ENCODE peak calls at places on chromosomes 3 and 15, in eight cellular contexts. One of them, this sample, is unnamed.

GRCh38 chr3:151561878-151562277 is 101.0 kb upstream of the IGSF10 start:
- DNase-seq in GM23248: no peak
- DNase-seq in cardiac muscle cell: no peak
- DNase-seq in mucosa of descending colon: no peak
- DNase-seq in AG09309: no peak
- DNase-seq in naive thymus-derived CD4-positive, alpha-beta T cell: no peak
- DNase-seq in body of pancreas: no peak
- DNase-seq in GM12865: no peak
- DNase-seq in this sample: no peak

GRCh38 chr3:169618894-169619792 is 44.4 kb downstream of the MECOM start:
- DNase-seq in GM23248: no peak
- DNase-seq in cardiac muscle cell: no peak
- DNase-seq in mucosa of descending colon: peak
- DNase-seq in AG09309: no peak
- DNase-seq in naive thymus-derived CD4-positive, alpha-beta T cell: no peak
- DNase-seq in body of pancreas: no peak
- DNase-seq in GM12865: no peak
- DNase-seq in this sample: no peak

GRCh38 chr3:182959474-182960350 is 20.6 kb downstream of the DCUN1D1 start:
- DNase-seq in GM23248: no peak
- DNase-seq in cardiac muscle cell: peak
- DNase-seq in mucosa of descending colon: no peak
- DNase-seq in AG09309: no peak
- DNase-seq in naive thymus-derived CD4-positive, alpha-beta T cell: no peak
- DNase-seq in body of pancreas: no peak
- DNase-seq in GM12865: no peak
- DNase-seq in this sample: no peak

GRCh38 chr3:16515885-16516420 is 2.5 kb upstream of the RFTN1 start:
- DNase-seq in GM23248: no peak
- DNase-seq in cardiac muscle cell: no peak
- DNase-seq in mucosa of descending colon: no peak
- DNase-seq in AG09309: no peak
- DNase-seq in naive thymus-derived CD4-positive, alpha-beta T cell: no peak
- DNase-seq in body of pancreas: no peak
- DNase-seq in GM12865: peak
- DNase-seq in this sample: no peak

GRCh38 chr3:13077431-13078157 is 4.4 kb upstream of the IQSEC1 start:
- DNase-seq in GM23248: peak
- DNase-seq in cardiac muscle cell: no peak
- DNase-seq in mucosa of descending colon: no peak
- DNase-seq in AG09309: peak
- DNase-seq in naive thymus-derived CD4-positive, alpha-beta T cell: no peak
- DNase-seq in body of pancreas: peak
- DNase-seq in GM12865: no peak
- DNase-seq in this sample: no peak

GRCh38 chr3:142931222-142931621 is 32.3 kb downstream of the PAQR9 start:
- DNase-seq in GM23248: no peak
- DNase-seq in cardiac muscle cell: peak
- DNase-seq in mucosa of descending colon: no peak
- DNase-seq in AG09309: no peak
- DNase-seq in naive thymus-derived CD4-positive, alpha-beta T cell: no peak
- DNase-seq in body of pancreas: no peak
- DNase-seq in GM12865: peak
- DNase-seq in this sample: no peak

GRCh38 chr3:172685331-172686214 is 25.3 kb downstream of the NCEH1 start:
- DNase-seq in GM23248: peak
- DNase-seq in cardiac muscle cell: no peak
- DNase-seq in mucosa of descending colon: no peak
- DNase-seq in AG09309: no peak
- DNase-seq in naive thymus-derived CD4-positive, alpha-beta T cell: no peak
- DNase-seq in body of pancreas: no peak
- DNase-seq in GM12865: no peak
- DNase-seq in this sample: no peak

GRCh38 chr3:192915306-192915705 is 2.4 kb downstream of the MB21D2 start:
- DNase-seq in GM23248: peak
- DNase-seq in cardiac muscle cell: peak
- DNase-seq in mucosa of descending colon: no peak
- DNase-seq in AG09309: peak
- DNase-seq in naive thymus-derived CD4-positive, alpha-beta T cell: no peak
- DNase-seq in body of pancreas: no peak
- DNase-seq in GM12865: peak
- DNase-seq in this sample: no peak

GRCh38 chr3:67382551-67382950 is 271.9 kb downstream of the SUCLG2 start:
- DNase-seq in GM23248: peak
- DNase-seq in cardiac muscle cell: no peak
- DNase-seq in mucosa of descending colon: no peak
- DNase-seq in AG09309: no peak
- DNase-seq in naive thymus-derived CD4-positive, alpha-beta T cell: no peak
- DNase-seq in body of pancreas: no peak
- DNase-seq in GM12865: no peak
- DNase-seq in this sample: no peak

GRCh38 chr3:55818485-55818884 is 331.4 kb upstream of the WNT5A start:
- DNase-seq in GM23248: no peak
- DNase-seq in cardiac muscle cell: peak
- DNase-seq in mucosa of descending colon: no peak
- DNase-seq in AG09309: no peak
- DNase-seq in naive thymus-derived CD4-positive, alpha-beta T cell: no peak
- DNase-seq in body of pancreas: no peak
- DNase-seq in GM12865: peak
- DNase-seq in this sample: no peak

GRCh38 chr3:89180334-89180733 is 72.9 kb downstream of the EPHA3 start:
- DNase-seq in GM23248: no peak
- DNase-seq in cardiac muscle cell: no peak
- DNase-seq in mucosa of descending colon: no peak
- DNase-seq in AG09309: no peak
- DNase-seq in naive thymus-derived CD4-positive, alpha-beta T cell: no peak
- DNase-seq in body of pancreas: no peak
- DNase-seq in GM12865: peak
- DNase-seq in this sample: no peak

GRCh38 chr3:9247361-9248231 is 1.9 kb downstream of the SRGAP3 start:
- DNase-seq in GM23248: peak
- DNase-seq in cardiac muscle cell: no peak
- DNase-seq in mucosa of descending colon: no peak
- DNase-seq in AG09309: no peak
- DNase-seq in naive thymus-derived CD4-positive, alpha-beta T cell: no peak
- DNase-seq in body of pancreas: no peak
- DNase-seq in GM12865: no peak
- DNase-seq in this sample: no peak

GRCh38 chr3:134708025-134708597 is 57.3 kb upstream of the KY start:
- DNase-seq in GM23248: peak
- DNase-seq in cardiac muscle cell: no peak
- DNase-seq in mucosa of descending colon: no peak
- DNase-seq in AG09309: peak
- DNase-seq in naive thymus-derived CD4-positive, alpha-beta T cell: no peak
- DNase-seq in body of pancreas: no peak
- DNase-seq in GM12865: no peak
- DNase-seq in this sample: no peak

GRCh38 chr15:85625856-85626255 is 168.9 kb downstream of the KLHL25 start:
- DNase-seq in GM23248: peak
- DNase-seq in cardiac muscle cell: no peak
- DNase-seq in mucosa of descending colon: no peak
- DNase-seq in AG09309: no peak
- DNase-seq in naive thymus-derived CD4-positive, alpha-beta T cell: no peak
- DNase-seq in body of pancreas: no peak
- DNase-seq in GM12865: peak
- DNase-seq in this sample: peak

GRCh38 chr3:12303998-12304397 is 15.1 kb downstream of the PPARG start:
- DNase-seq in GM23248: no peak
- DNase-seq in cardiac muscle cell: no peak
- DNase-seq in mucosa of descending colon: no peak
- DNase-seq in AG09309: no peak
- DNase-seq in naive thymus-derived CD4-positive, alpha-beta T cell: no peak
- DNase-seq in body of pancreas: no peak
- DNase-seq in GM12865: no peak
- DNase-seq in this sample: no peak

GRCh38 chr3:48187579-48188265 is 495 bp downstream of the CDC25A start:
- DNase-seq in GM23248: no peak
- DNase-seq in cardiac muscle cell: peak
- DNase-seq in mucosa of descending colon: peak
- DNase-seq in AG09309: no peak
- DNase-seq in naive thymus-derived CD4-positive, alpha-beta T cell: peak
- DNase-seq in body of pancreas: no peak
- DNase-seq in GM12865: no peak
- DNase-seq in this sample: peak

GRCh38 chr3:43287514-43287913 is 1.2 kb downstream of the SNRK start:
- DNase-seq in GM23248: peak
- DNase-seq in cardiac muscle cell: no peak
- DNase-seq in mucosa of descending colon: no peak
- DNase-seq in AG09309: no peak
- DNase-seq in naive thymus-derived CD4-positive, alpha-beta T cell: no peak
- DNase-seq in body of pancreas: no peak
- DNase-seq in GM12865: no peak
- DNase-seq in this sample: no peak
- H3K4me3 ChIP-seq in GM23248: peak
- H3K4me3 ChIP-seq in cardiac muscle cell: peak
- H3K4me3 ChIP-seq in mucosa of descending colon: peak
- H3K4me3 ChIP-seq in AG09309: peak
- H3K4me3 ChIP-seq in naive thymus-derived CD4-positive, alpha-beta T cell: peak
- H3K4me3 ChIP-seq in body of pancreas: peak
- H3K4me3 ChIP-seq in GM12865: peak
- H3K4me3 ChIP-seq in this sample: peak

DNA sequence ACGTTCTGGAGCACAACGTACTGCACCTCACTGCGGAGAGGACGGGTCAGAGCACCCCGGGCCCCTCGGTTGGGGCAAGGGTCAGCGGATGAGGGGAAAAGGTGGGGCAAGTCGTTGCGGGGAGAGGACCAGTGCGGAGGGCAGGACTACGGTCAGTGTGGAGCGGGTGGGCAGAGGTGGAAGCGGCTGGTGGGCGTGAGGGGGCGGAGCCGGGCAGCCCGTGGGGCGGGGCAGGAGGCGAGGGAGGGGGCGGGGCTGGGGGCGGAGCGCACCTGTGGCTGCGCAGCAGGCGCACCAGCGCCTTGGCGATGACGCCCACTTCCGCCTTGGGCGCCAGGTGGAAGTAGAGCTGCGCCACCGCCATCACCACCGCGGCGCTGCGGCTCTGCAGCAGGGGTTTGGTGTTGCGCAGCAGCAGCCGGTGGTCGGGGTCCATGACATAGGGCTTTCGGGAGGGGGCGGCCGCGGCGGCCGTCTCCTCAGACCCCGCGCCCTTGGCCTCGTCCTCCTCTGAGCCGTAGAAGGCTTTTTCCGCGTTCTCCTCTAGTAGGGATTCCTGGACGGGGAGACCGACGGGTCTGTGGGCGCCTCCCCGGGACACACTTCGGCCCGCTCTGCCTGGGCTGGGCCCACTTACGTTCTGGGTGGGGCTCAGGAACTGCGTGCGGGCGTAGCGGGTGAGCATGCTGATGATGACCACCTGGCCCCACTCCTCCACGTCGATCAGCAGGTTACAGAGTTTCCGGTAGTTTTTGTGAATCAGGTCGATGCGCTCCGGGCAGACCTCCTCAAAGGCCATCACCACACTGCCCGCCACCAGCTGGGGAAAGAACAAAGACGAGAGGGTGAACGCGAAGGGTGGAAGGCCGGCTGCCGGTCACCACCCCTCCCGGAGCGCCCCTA is 29.2 kb downstream of the AP3B2 start:
- DNase-seq in GM23248: no peak
- DNase-seq in cardiac muscle cell: peak
- DNase-seq in mucosa of descending colon: peak
- DNase-seq in AG09309: no peak
- DNase-seq in naive thymus-derived CD4-positive, alpha-beta T cell: peak
- DNase-seq in body of pancreas: peak
- DNase-seq in GM12865: peak
- DNase-seq in this sample: no peak
- H3K4me3 ChIP-seq in GM23248: no peak
- H3K4me3 ChIP-seq in cardiac muscle cell: peak
- H3K4me3 ChIP-seq in mucosa of descending colon: no peak
- H3K4me3 ChIP-seq in AG09309: no peak
- H3K4me3 ChIP-seq in naive thymus-derived CD4-positive, alpha-beta T cell: peak
- H3K4me3 ChIP-seq in body of pancreas: peak
- H3K4me3 ChIP-seq in GM12865: peak
- H3K4me3 ChIP-seq in this sample: no peak

GRCh38 chr3:165192610-165193192 is 3.5 kb downstream of the SLITRK3 start:
- DNase-seq in GM23248: no peak
- DNase-seq in cardiac muscle cell: peak
- DNase-seq in mucosa of descending colon: no peak
- DNase-seq in AG09309: no peak
- DNase-seq in naive thymus-derived CD4-positive, alpha-beta T cell: no peak
- DNase-seq in body of pancreas: no peak
- DNase-seq in GM12865: no peak
- DNase-seq in this sample: no peak
- H3K4me3 ChIP-seq in GM23248: no peak
- H3K4me3 ChIP-seq in cardiac muscle cell: peak
- H3K4me3 ChIP-seq in mucosa of descending colon: no peak
- H3K4me3 ChIP-seq in AG09309: no peak
- H3K4me3 ChIP-seq in naive thymus-derived CD4-positive, alpha-beta T cell: no peak
- H3K4me3 ChIP-seq in body of pancreas: no peak
- H3K4me3 ChIP-seq in GM12865: no peak
- H3K4me3 ChIP-seq in this sample: peak

GRCh38 chr3:104437131-104437750 is 929.5 kb upstream of the ALCAM start:
- DNase-seq in GM23248: peak
- DNase-seq in cardiac muscle cell: no peak
- DNase-seq in mucosa of descending colon: no peak
- DNase-seq in AG09309: peak
- DNase-seq in naive thymus-derived CD4-positive, alpha-beta T cell: no peak
- DNase-seq in body of pancreas: no peak
- DNase-seq in GM12865: no peak
- DNase-seq in this sample: peak

GRCh38 chr3:104436536-104436935 is 930.2 kb upstream of the ALCAM start:
- DNase-seq in GM23248: no peak
- DNase-seq in cardiac muscle cell: no peak
- DNase-seq in mucosa of descending colon: no peak
- DNase-seq in AG09309: no peak
- DNase-seq in naive thymus-derived CD4-positive, alpha-beta T cell: no peak
- DNase-seq in body of pancreas: no peak
- DNase-seq in GM12865: no peak
- DNase-seq in this sample: no peak

GRCh38 chr3:104437891-104438290 is 928.8 kb upstream of the ALCAM start:
- DNase-seq in GM23248: peak
- DNase-seq in cardiac muscle cell: no peak
- DNase-seq in mucosa of descending colon: no peak
- DNase-seq in AG09309: peak
- DNase-seq in naive thymus-derived CD4-positive, alpha-beta T cell: no peak
- DNase-seq in body of pancreas: no peak
- DNase-seq in GM12865: no peak
- DNase-seq in this sample: peak

GRCh38 chr3:104438761-104439160 is 927.9 kb upstream of the ALCAM start:
- DNase-seq in GM23248: no peak
- DNase-seq in cardiac muscle cell: no peak
- DNase-seq in mucosa of descending colon: no peak
- DNase-seq in AG09309: no peak
- DNase-seq in naive thymus-derived CD4-positive, alpha-beta T cell: no peak
- DNase-seq in body of pancreas: no peak
- DNase-seq in GM12865: no peak
- DNase-seq in this sample: no peak
- H3K4me3 ChIP-seq in GM23248: no peak
- H3K4me3 ChIP-seq in cardiac muscle cell: no peak
- H3K4me3 ChIP-seq in mucosa of descending colon: no peak
- H3K4me3 ChIP-seq in AG09309: no peak
- H3K4me3 ChIP-seq in naive thymus-derived CD4-positive, alpha-beta T cell: no peak
- H3K4me3 ChIP-seq in body of pancreas: no peak
- H3K4me3 ChIP-seq in GM12865: no peak
- H3K4me3 ChIP-seq in this sample: no peak

DNA sequence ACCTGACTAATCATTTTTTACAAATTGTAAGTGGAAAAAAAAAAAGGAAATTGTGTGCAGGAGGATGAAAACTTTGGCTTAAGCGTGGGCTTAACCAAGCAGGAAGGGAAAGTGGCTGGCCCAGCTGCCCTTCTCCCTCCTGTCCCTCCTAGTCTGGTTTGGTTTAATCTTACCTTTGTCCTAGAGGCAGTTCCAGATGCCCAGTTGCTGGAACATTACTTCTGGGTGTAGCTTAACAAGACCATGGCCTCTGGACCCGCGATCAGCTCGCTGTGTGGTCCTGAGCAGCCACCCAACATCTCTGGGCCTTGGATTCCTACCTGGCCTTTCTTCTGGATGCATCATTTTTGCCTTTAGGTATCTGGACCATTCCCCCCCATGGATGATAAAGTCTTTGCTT is 15.5 kb downstream of the PAQR5 start:
- DNase-seq in GM23248: no peak
- DNase-seq in cardiac muscle cell: no peak
- DNase-seq in mucosa of descending colon: peak
- DNase-seq in AG09309: no peak
- DNase-seq in naive thymus-derived CD4-positive, alpha-beta T cell: no peak
- DNase-seq in body of pancreas: no peak
- DNase-seq in GM12865: no peak
- DNase-seq in this sample: no peak
- H3K4me3 ChIP-seq in GM23248: no peak
- H3K4me3 ChIP-seq in cardiac muscle cell: no peak
- H3K4me3 ChIP-seq in mucosa of descending colon: no peak
- H3K4me3 ChIP-seq in AG09309: no peak
- H3K4me3 ChIP-seq in naive thymus-derived CD4-positive, alpha-beta T cell: no peak
- H3K4me3 ChIP-seq in body of pancreas: no peak
- H3K4me3 ChIP-seq in GM12865: no peak
- H3K4me3 ChIP-seq in this sample: no peak